ENCODE peak calls at places on chromosomes 6 and 20, in seven cellular contexts. One of them, this sample, is unnamed.

GRCh38 chr20:58639182-58640146 is 11.6 kb upstream of the STX16 start:
- DNase-seq in HEK293T: no peak
- DNase-seq in GM12865: no peak
- DNase-seq in GM20000: no peak
- DNase-seq in endodermal cell: no peak
- DNase-seq in HFFc6: no peak
- DNase-seq in pons: no peak
- DNase-seq in this sample: no peak

GRCh38 chr20:62795023-62795761 is 1.1 kb upstream of the MRGBP start:
- DNase-seq in endodermal cell: peak
- DNase-seq in GM12865: peak
- DNase-seq in GM20000: peak
- DNase-seq in HEK293T: peak
- DNase-seq in HFFc6: no peak
- DNase-seq in pons: no peak
- DNase-seq in this sample: peak

GRCh38 chr20:41717464-41717863 is 99.3 kb upstream of the CHD6 start:
- DNase-seq in GM12865: no peak
- DNase-seq in HEK293T: no peak
- DNase-seq in GM20000: no peak
- DNase-seq in pons: peak
- DNase-seq in endodermal cell: no peak
- DNase-seq in HFFc6: no peak
- DNase-seq in this sample: peak

GRCh38 chr6:3108746-3109414 is 9.6 kb upstream of the BPHL start:
- DNase-seq in HFFc6: no peak
- DNase-seq in GM20000: no peak
- DNase-seq in pons: no peak
- DNase-seq in endodermal cell: peak
- DNase-seq in HEK293T: no peak
- DNase-seq in GM12865: no peak
- DNase-seq in this sample: no peak

GRCh38 chr6:169890901-169891300 is 139.5 kb downstream of the ERMARD start:
- DNase-seq in GM20000: no peak
- DNase-seq in HFFc6: no peak
- DNase-seq in endodermal cell: no peak
- DNase-seq in pons: no peak
- DNase-seq in GM12865: no peak
- DNase-seq in HEK293T: no peak
- DNase-seq in this sample: no peak

GRCh38 chr20:59723108-59723500 is 118.8 kb downstream of the PHACTR3 start:
- DNase-seq in GM12865: no peak
- DNase-seq in GM20000: no peak
- DNase-seq in HFFc6: no peak
- DNase-seq in endodermal cell: no peak
- DNase-seq in pons: peak
- DNase-seq in HEK293T: no peak
- DNase-seq in this sample: no peak

GRCh38 chr6:28816339-28816908 is 107.4 kb downstream of the TRIM27 start:
- DNase-seq in GM20000: no peak
- DNase-seq in endodermal cell: no peak
- DNase-seq in pons: no peak
- DNase-seq in HFFc6: no peak
- DNase-seq in HEK293T: peak
- DNase-seq in GM12865: no peak
- DNase-seq in this sample: peak

GRCh38 chr6:133426038-133426437 is 184.9 kb downstream of the EYA4 start:
- DNase-seq in endodermal cell: no peak
- DNase-seq in HEK293T: no peak
- DNase-seq in GM12865: no peak
- DNase-seq in HFFc6: no peak
- DNase-seq in pons: no peak
- DNase-seq in GM20000: no peak
- DNase-seq in this sample: no peak

GRCh38 chr6:63804381-63804956 is 168.9 kb downstream of the PHF3 start:
- DNase-seq in GM20000: no peak
- DNase-seq in pons: no peak
- DNase-seq in HEK293T: no peak
- DNase-seq in HFFc6: peak
- DNase-seq in GM12865: no peak
- DNase-seq in endodermal cell: no peak
- DNase-seq in this sample: no peak

GRCh38 chr6:169556758-169557505 is 144.9 kb downstream of the WDR27 start:
- DNase-seq in HFFc6: no peak
- DNase-seq in HEK293T: no peak
- DNase-seq in endodermal cell: no peak
- DNase-seq in pons: peak
- DNase-seq in GM12865: peak
- DNase-seq in GM20000: peak
- DNase-seq in this sample: no peak

GRCh38 chr20:51876511-51876910 is 74.2 kb upstream of the SALL4 start:
- DNase-seq in GM20000: no peak
- DNase-seq in HEK293T: no peak
- DNase-seq in endodermal cell: no peak
- DNase-seq in pons: no peak
- DNase-seq in HFFc6: no peak
- DNase-seq in GM12865: no peak
- DNase-seq in this sample: peak

GRCh38 chr20:41533537-41534136 is 84.5 kb downstream of the CHD6 start:
- DNase-seq in GM20000: no peak
- DNase-seq in HFFc6: no peak
- DNase-seq in HEK293T: no peak
- DNase-seq in endodermal cell: no peak
- DNase-seq in pons: no peak
- DNase-seq in GM12865: no peak
- DNase-seq in this sample: no peak

GRCh38 chr6:80967618-80968017 is 784.9 kb downstream of the TENT5A start:
- DNase-seq in pons: no peak
- DNase-seq in HFFc6: no peak
- DNase-seq in endodermal cell: peak
- DNase-seq in GM12865: no peak
- DNase-seq in GM20000: no peak
- DNase-seq in HEK293T: no peak
- DNase-seq in this sample: no peak

GRCh38 chr6:30334077-30334476 is 7.3 kb downstream of the TRIM39 start:
- DNase-seq in pons: no peak
- DNase-seq in GM12865: no peak
- DNase-seq in endodermal cell: no peak
- DNase-seq in HEK293T: no peak
- DNase-seq in GM20000: no peak
- DNase-seq in HFFc6: no peak
- DNase-seq in this sample: no peak

GRCh38 chr6:42120895-42121865 is 21.2 kb downstream of the C6orf132 start:
- DNase-seq in endodermal cell: no peak
- DNase-seq in HFFc6: no peak
- DNase-seq in GM20000: no peak
- DNase-seq in GM12865: no peak
- DNase-seq in pons: no peak
- DNase-seq in HEK293T: no peak
- DNase-seq in this sample: no peak